ENCODE peak calls at places on chromosomes 1 and 21, in seven cellular contexts. One of them, this sample, is unnamed.

GRCh38 chr21:44039828-44040227 is 27.7 kb downstream of the TRAPPC10 start:
- DNase-seq in astrocyte of the spinal cord: no peak
- DNase-seq in uterus: no peak
- DNase-seq in prostate gland: no peak
- DNase-seq in colonic mucosa: no peak
- DNase-seq in AG09319: no peak
- DNase-seq in activated CD8-positive, alpha-beta T cell treated with anti-CD3 and anti-CD28 coated beads for 36 hours: no peak
- DNase-seq in this sample: no peak

GRCh38 chr1:101314244-101314643 is 77.4 kb downstream of the S1PR1 start:
- DNase-seq in astrocyte of the spinal cord: peak; percentile 25
- DNase-seq in uterus: no peak
- DNase-seq in prostate gland: no peak
- DNase-seq in colonic mucosa: no peak
- DNase-seq in AG09319: no peak
- DNase-seq in activated CD8-positive, alpha-beta T cell treated with anti-CD3 and anti-CD28 coated beads for 36 hours: peak; percentile 69
- DNase-seq in this sample: peak; percentile 44

GRCh38 chr21:46124926-46125845 is 27.3 kb downstream of the COL6A2 start:
- DNase-seq in astrocyte of the spinal cord: no peak
- DNase-seq in uterus: peak; percentile 29
- DNase-seq in prostate gland: no peak
- DNase-seq in colonic mucosa: no peak
- DNase-seq in AG09319: no peak
- DNase-seq in activated CD8-positive, alpha-beta T cell treated with anti-CD3 and anti-CD28 coated beads for 36 hours: no peak
- DNase-seq in this sample: no peak

GRCh38 chr1:53339736-53340385 is 12.0 kb upstream of the LRP8 start:
- DNase-seq in astrocyte of the spinal cord: no peak
- DNase-seq in uterus: no peak
- DNase-seq in prostate gland: no peak
- DNase-seq in colonic mucosa: peak; percentile 8
- DNase-seq in AG09319: no peak
- DNase-seq in activated CD8-positive, alpha-beta T cell treated with anti-CD3 and anti-CD28 coated beads for 36 hours: no peak
- DNase-seq in this sample: no peak

GRCh38 chr1:53196485-53197271 is at the start of gene CPT2:
- DNase-seq in astrocyte of the spinal cord: peak; percentile 91
- DNase-seq in uterus: peak; percentile 93
- DNase-seq in prostate gland: peak; percentile 92
- DNase-seq in colonic mucosa: peak; percentile 95
- DNase-seq in AG09319: peak; percentile 83
- DNase-seq in activated CD8-positive, alpha-beta T cell treated with anti-CD3 and anti-CD28 coated beads for 36 hours: peak; percentile 96
- DNase-seq in this sample: peak; percentile 99

GRCh38 chr21:37855568-37856391 is 60.5 kb downstream of the KCNJ6 start:
- DNase-seq in astrocyte of the spinal cord: peak; percentile 69
- DNase-seq in uterus: no peak
- DNase-seq in prostate gland: no peak
- DNase-seq in colonic mucosa: no peak
- DNase-seq in AG09319: peak; percentile 29
- DNase-seq in activated CD8-positive, alpha-beta T cell treated with anti-CD3 and anti-CD28 coated beads for 36 hours: no peak
- DNase-seq in this sample: no peak

GRCh38 chr1:7479544-7479943 is 291.6 kb upstream of the VAMP3 start:
- DNase-seq in astrocyte of the spinal cord: no peak
- DNase-seq in uterus: no peak
- DNase-seq in prostate gland: no peak
- DNase-seq in colonic mucosa: no peak
- DNase-seq in AG09319: no peak
- DNase-seq in activated CD8-positive, alpha-beta T cell treated with anti-CD3 and anti-CD28 coated beads for 36 hours: no peak
- DNase-seq in this sample: no peak

GRCh38 chr1:66168467-66168887 is 365.5 kb upstream of the SGIP1 start:
- DNase-seq in astrocyte of the spinal cord: peak; percentile 66
- DNase-seq in uterus: no peak
- DNase-seq in prostate gland: no peak
- DNase-seq in colonic mucosa: no peak
- DNase-seq in AG09319: no peak
- DNase-seq in activated CD8-positive, alpha-beta T cell treated with anti-CD3 and anti-CD28 coated beads for 36 hours: no peak
- DNase-seq in this sample: no peak

DNA sequence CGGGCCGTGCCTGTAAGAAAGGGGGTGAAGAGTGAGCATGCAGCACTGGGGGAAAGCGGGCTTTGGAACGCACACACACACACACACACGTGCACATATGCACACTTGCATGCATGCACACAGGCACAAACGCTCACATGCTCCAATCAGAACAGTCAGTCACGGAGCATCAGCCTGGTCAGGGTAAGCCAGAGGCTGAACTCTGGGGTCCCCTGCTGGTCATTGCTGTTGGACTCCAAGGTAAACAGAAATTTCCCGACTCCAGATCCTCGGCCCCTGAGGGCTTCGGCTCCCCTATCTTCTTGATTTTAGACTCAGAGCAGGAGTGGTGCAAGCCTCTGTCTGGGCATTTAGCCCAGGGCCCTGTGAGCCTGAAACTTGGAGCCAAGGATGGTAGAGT is 54.2 kb downstream of the SYT2 start:
- DNase-seq in astrocyte of the spinal cord: no peak
- DNase-seq in uterus: no peak
- DNase-seq in prostate gland: no peak
- DNase-seq in colonic mucosa: no peak
- DNase-seq in AG09319: no peak
- DNase-seq in activated CD8-positive, alpha-beta T cell treated with anti-CD3 and anti-CD28 coated beads for 36 hours: no peak
- DNase-seq in this sample: no peak
- TF ChIP-seq CTCF in astrocyte of the spinal cord: peak; percentile 25
- TF ChIP-seq CTCF in uterus: no peak
- TF ChIP-seq CTCF in prostate gland: no peak
- TF ChIP-seq CTCF in colonic mucosa: no peak
- TF ChIP-seq CTCF in AG09319: peak; percentile 1
- TF ChIP-seq CTCF in activated CD8-positive, alpha-beta T cell treated with anti-CD3 and anti-CD28 coated beads for 36 hours: no peak
- TF ChIP-seq CTCF in this sample: peak; percentile 25

GRCh38 chr1:37096523-37096922 is 62.2 kb upstream of the GRIK3 start:
- DNase-seq in astrocyte of the spinal cord: no peak
- DNase-seq in uterus: no peak
- DNase-seq in prostate gland: no peak
- DNase-seq in colonic mucosa: no peak
- DNase-seq in AG09319: no peak
- DNase-seq in activated CD8-positive, alpha-beta T cell treated with anti-CD3 and anti-CD28 coated beads for 36 hours: peak; percentile 11
- DNase-seq in this sample: peak; percentile 33
- TF ChIP-seq CTCF in astrocyte of the spinal cord: peak; percentile 2
- TF ChIP-seq CTCF in uterus: no peak
- TF ChIP-seq CTCF in prostate gland: no peak
- TF ChIP-seq CTCF in colonic mucosa: no peak
- TF ChIP-seq CTCF in AG09319: no peak
- TF ChIP-seq CTCF in activated CD8-positive, alpha-beta T cell treated with anti-CD3 and anti-CD28 coated beads for 36 hours: peak; percentile 32
- TF ChIP-seq CTCF in this sample: no peak

GRCh38 chr1:206633708-206634121 is 1.6 kb upstream of the DYRK3 start:
- DNase-seq in astrocyte of the spinal cord: peak; percentile 75
- DNase-seq in uterus: peak; percentile 83
- DNase-seq in prostate gland: peak; percentile 8
- DNase-seq in colonic mucosa: no peak
- DNase-seq in AG09319: peak; percentile 50
- DNase-seq in activated CD8-positive, alpha-beta T cell treated with anti-CD3 and anti-CD28 coated beads for 36 hours: no peak
- DNase-seq in this sample: no peak

GRCh38 chr1:206635983-206636354 is 633 bp downstream of the DYRK3 start:
- DNase-seq in astrocyte of the spinal cord: peak; percentile 30
- DNase-seq in uterus: no peak
- DNase-seq in prostate gland: no peak
- DNase-seq in colonic mucosa: no peak
- DNase-seq in AG09319: no peak
- DNase-seq in activated CD8-positive, alpha-beta T cell treated with anti-CD3 and anti-CD28 coated beads for 36 hours: peak; percentile 32
- DNase-seq in this sample: no peak

GRCh38 chr1:206637605-206638004 is 2.3 kb downstream of the DYRK3 start:
- DNase-seq in astrocyte of the spinal cord: no peak
- DNase-seq in uterus: no peak
- DNase-seq in prostate gland: no peak
- DNase-seq in colonic mucosa: no peak
- DNase-seq in AG09319: no peak
- DNase-seq in activated CD8-positive, alpha-beta T cell treated with anti-CD3 and anti-CD28 coated beads for 36 hours: no peak
- DNase-seq in this sample: no peak

GRCh38 chr1:206634365-206635079 is 814 bp upstream of the DYRK3 start:
- DNase-seq in astrocyte of the spinal cord: peak; percentile 86
- DNase-seq in uterus: peak; percentile 98
- DNase-seq in prostate gland: peak; percentile 92
- DNase-seq in colonic mucosa: peak; percentile 97
- DNase-seq in AG09319: peak; percentile 71
- DNase-seq in activated CD8-positive, alpha-beta T cell treated with anti-CD3 and anti-CD28 coated beads for 36 hours: peak; percentile 91
- DNase-seq in this sample: peak; percentile 59

GRCh38 chr1:206635080-206635982 is at the start of gene DYRK3:
- DNase-seq in astrocyte of the spinal cord: peak; percentile 92
- DNase-seq in uterus: peak; percentile 95
- DNase-seq in prostate gland: peak; percentile 94
- DNase-seq in colonic mucosa: peak; percentile 95
- DNase-seq in AG09319: peak; percentile 86
- DNase-seq in activated CD8-positive, alpha-beta T cell treated with anti-CD3 and anti-CD28 coated beads for 36 hours: peak; percentile 93
- DNase-seq in this sample: peak; percentile 97
- TF ChIP-seq CTCF in astrocyte of the spinal cord: no peak
- TF ChIP-seq CTCF in uterus: peak; percentile 18
- TF ChIP-seq CTCF in prostate gland: peak; percentile 14
- TF ChIP-seq CTCF in colonic mucosa: no peak
- TF ChIP-seq CTCF in AG09319: no peak
- TF ChIP-seq CTCF in activated CD8-positive, alpha-beta T cell treated with anti-CD3 and anti-CD28 coated beads for 36 hours: no peak
- TF ChIP-seq CTCF in this sample: no peak

GRCh38 chr1:246907472-246907871 is 24.3 kb downstream of the AHCTF1 start:
- DNase-seq in astrocyte of the spinal cord: peak; percentile 62
- DNase-seq in uterus: no peak
- DNase-seq in prostate gland: peak; percentile 14
- DNase-seq in colonic mucosa: peak; percentile 29
- DNase-seq in AG09319: peak; percentile 18
- DNase-seq in activated CD8-positive, alpha-beta T cell treated with anti-CD3 and anti-CD28 coated beads for 36 hours: peak; percentile 20
- DNase-seq in this sample: no peak
- TF ChIP-seq CTCF in astrocyte of the spinal cord: peak; percentile 52
- TF ChIP-seq CTCF in uterus: peak; percentile 26
- TF ChIP-seq CTCF in prostate gland: peak; percentile 13
- TF ChIP-seq CTCF in colonic mucosa: peak; percentile 24
- TF ChIP-seq CTCF in AG09319: peak; percentile 34
- TF ChIP-seq CTCF in activated CD8-positive, alpha-beta T cell treated with anti-CD3 and anti-CD28 coated beads for 36 hours: peak; percentile 45
- TF ChIP-seq CTCF in this sample: peak; percentile 35

GRCh38 chr1:74629283-74629682 is 44.3 kb downstream of the ERICH3 start:
- DNase-seq in astrocyte of the spinal cord: no peak
- DNase-seq in uterus: no peak
- DNase-seq in prostate gland: no peak
- DNase-seq in colonic mucosa: no peak
- DNase-seq in AG09319: no peak
- DNase-seq in activated CD8-positive, alpha-beta T cell treated with anti-CD3 and anti-CD28 coated beads for 36 hours: no peak
- DNase-seq in this sample: no peak
- TF ChIP-seq CTCF in astrocyte of the spinal cord: no peak
- TF ChIP-seq CTCF in uterus: no peak
- TF ChIP-seq CTCF in prostate gland: no peak
- TF ChIP-seq CTCF in colonic mucosa: no peak
- TF ChIP-seq CTCF in AG09319: no peak
- TF ChIP-seq CTCF in activated CD8-positive, alpha-beta T cell treated with anti-CD3 and anti-CD28 coated beads for 36 hours: no peak
- TF ChIP-seq CTCF in this sample: no peak

GRCh38 chr1:14804626-14805025 is 206.1 kb downstream of the KAZN start:
- DNase-seq in astrocyte of the spinal cord: no peak
- DNase-seq in uterus: no peak
- DNase-seq in prostate gland: no peak
- DNase-seq in colonic mucosa: no peak
- DNase-seq in AG09319: no peak
- DNase-seq in activated CD8-positive, alpha-beta T cell treated with anti-CD3 and anti-CD28 coated beads for 36 hours: peak; percentile 8
- DNase-seq in this sample: no peak
- TF ChIP-seq CTCF in astrocyte of the spinal cord: no peak
- TF ChIP-seq CTCF in uterus: no peak
- TF ChIP-seq CTCF in prostate gland: no peak
- TF ChIP-seq CTCF in colonic mucosa: no peak
- TF ChIP-seq CTCF in AG09319: peak; percentile 26
- TF ChIP-seq CTCF in activated CD8-positive, alpha-beta T cell treated with anti-CD3 and anti-CD28 coated beads for 36 hours: no peak
- TF ChIP-seq CTCF in this sample: peak; percentile 8

GRCh38 chr1:59279651-59280050 is 17.2 kb upstream of the FGGY start:
- DNase-seq in astrocyte of the spinal cord: no peak
- DNase-seq in uterus: no peak
- DNase-seq in prostate gland: no peak
- DNase-seq in colonic mucosa: no peak
- DNase-seq in AG09319: no peak
- DNase-seq in activated CD8-positive, alpha-beta T cell treated with anti-CD3 and anti-CD28 coated beads for 36 hours: no peak
- DNase-seq in this sample: no peak

GRCh38 chr1:59276317-59276914 is 20.5 kb upstream of the FGGY start:
- DNase-seq in astrocyte of the spinal cord: no peak
- DNase-seq in uterus: no peak
- DNase-seq in prostate gland: no peak
- DNase-seq in colonic mucosa: no peak
- DNase-seq in AG09319: no peak
- DNase-seq in activated CD8-positive, alpha-beta T cell treated with anti-CD3 and anti-CD28 coated beads for 36 hours: no peak
- DNase-seq in this sample: no peak

GRCh38 chr1:59278780-59279354 is 18.0 kb upstream of the FGGY start:
- DNase-seq in astrocyte of the spinal cord: no peak
- DNase-seq in uterus: no peak
- DNase-seq in prostate gland: no peak
- DNase-seq in colonic mucosa: no peak
- DNase-seq in AG09319: no peak
- DNase-seq in activated CD8-positive, alpha-beta T cell treated with anti-CD3 and anti-CD28 coated beads for 36 hours: no peak
- DNase-seq in this sample: no peak
- TF ChIP-seq CTCF in astrocyte of the spinal cord: no peak
- TF ChIP-seq CTCF in uterus: no peak
- TF ChIP-seq CTCF in prostate gland: no peak
- TF ChIP-seq CTCF in colonic mucosa: no peak
- TF ChIP-seq CTCF in AG09319: no peak
- TF ChIP-seq CTCF in activated CD8-positive, alpha-beta T cell treated with anti-CD3 and anti-CD28 coated beads for 36 hours: no peak
- TF ChIP-seq CTCF in this sample: no peak

This sample was measured in GM10248.